ENCODE peak calls at places on chromosomes 13 and 19, in five cellular contexts. X is left ventricle myocardium inferior, J is neural progenitor cell, A is A549, O is ascending aorta. T is an unnamed sample.

GRCh38 chr19:16328824-16329482 is 4.3 kb downstream of the KLF2 start:
- DNase-seq in X (no peak), J (no peak), A (no peak), O (no peak), T (no peak)

GRCh38 chr19:39327990-39328705 is 7.5 kb upstream of the LRFN1 start:
- DNase-seq in X (peak; percentile 82), J (peak; percentile 93), A (peak; percentile 97), O (peak; percentile 90), T (peak; percentile 89)

GRCh38 chr19:47152632-47153031 is 22.0 kb downstream of the SAE1 start:
- DNase-seq in X (no peak), J (no peak), A (no peak), O (no peak), T (no peak)

GRCh38 chr13:113115363-113116205 is 7.0 kb upstream of the F10 start:
- DNase-seq in X (no peak), J (no peak), A (no peak), O (peak; percentile 55), T (no peak)

GRCh38 chr13:22877421-22877820 is 303.4 kb upstream of the SGCG start:
- DNase-seq in X (no peak), J (no peak), A (no peak), O (no peak), T (no peak)

GRCh38 chr19:41912899-41913475 is 15.3 kb downstream of the ERFL start:
- DNase-seq in X (no peak), J (peak; percentile 51), A (no peak), O (no peak), T (no peak)

GRCh38 chr19:40908981-40909380 is 26.9 kb upstream of the CYP2A7 start:
- DNase-seq in X (no peak), J (no peak), A (no peak), O (no peak), T (no peak)

GRCh38 chr13:50474094-50474654 is 369.3 kb downstream of the DLEU7 start:
- DNase-seq in X (no peak), J (no peak), A (no peak), O (no peak), T (no peak)

GRCh38 chr19:28585796-28586195 is 627.2 kb downstream of the UQCRFS1 start:
- DNase-seq in X (no peak), J (no peak), A (no peak), O (no peak), T (no peak)

GRCh38 chr13:37139356-37139755 is 33.9 kb upstream of the CSNK1A1L start:
- DNase-seq in X (no peak), J (no peak), A (no peak), O (no peak), T (no peak)

GRCh38 chr19:35061583-35062373 is 20.3 kb downstream of the HPN start:
- DNase-seq in X (no peak), J (no peak), A (no peak), O (no peak), T (peak; percentile 64)

GRCh38 chr19:15444505-15445226 is 5.1 kb downstream of the WIZ start:
- DNase-seq in X (no peak), J (no peak), A (no peak), O (peak; percentile 77), T (peak; percentile 82)

GRCh38 chr13:95926231-95926630 is 127.0 kb downstream of the UGGT2 start:
- DNase-seq in X (no peak), J (no peak), A (no peak), O (no peak), T (no peak)

GRCh38 chr13:109971006-109971744 is 184.8 kb upstream of the IRS2 start:
- DNase-seq in X (peak; percentile 42), J (no peak), A (no peak), O (no peak), T (no peak)

GRCh38 chr19:5308471-5309437 is 31.9 kb downstream of the PTPRS start:
- DNase-seq in X (peak; percentile 42), J (no peak), A (no peak), O (peak; percentile 88), T (no peak)

GRCh38 chr19:54317965-54318240 is 4.9 kb upstream of the LILRA5 start:
- DNase-seq in X (no peak), J (no peak), A (no peak), O (no peak), T (no peak)

GRCh38 chr19:33268162-33268991 is 34.0 kb downstream of the CEBPA start:
- DNase-seq in X (no peak), J (no peak), A (no peak), O (no peak), T (peak; percentile 50)

GRCh38 chr19:38135150-38135998 is 88.6 kb downstream of the DPF1 start:
- DNase-seq in X (no peak), J (peak; percentile 26), A (no peak), O (no peak), T (no peak)

GRCh38 chr13:51770160-51770559 is 33.8 kb downstream of the DHRS12 start:
- DNase-seq in X (no peak), J (no peak), A (no peak), O (no peak), T (no peak)

GRCh38 chr19:47305309-47305751 is 4.3 kb upstream of the C5AR1 start:
- DNase-seq in X (peak; percentile 66), J (peak; percentile 74), A (peak; percentile 86), O (peak; percentile 90), T (peak; percentile 78)

GRCh38 chr13:59247166-59247565 is 916.6 kb downstream of the DIAPH3 start:
- DNase-seq in X (peak; percentile 50), J (no peak), A (no peak), O (no peak), T (peak; percentile 23)

GRCh38 chr19:34226036-34226435 is 28.3 kb upstream of the GARRE1 start:
- DNase-seq in X (no peak), J (no peak), A (no peak), O (no peak), T (no peak)

GRCh38 chr19:44623080-44623479 is 9.7 kb downstream of the IGSF23 start:
- DNase-seq in X (no peak), J (no peak), A (no peak), O (no peak), T (no peak)

GRCh38 chr13:24456396-24456795 is 56.2 kb downstream of the PARP4 start:
- DNase-seq in X (no peak), J (no peak), A (no peak), O (no peak), T (no peak)
- H3K27ac ChIP-seq in X (no peak overlapping the region), J (no peak overlapping the region), A (no peak overlapping the region), O (no peak overlapping the region), T (no peak overlapping the region)

DNA sequence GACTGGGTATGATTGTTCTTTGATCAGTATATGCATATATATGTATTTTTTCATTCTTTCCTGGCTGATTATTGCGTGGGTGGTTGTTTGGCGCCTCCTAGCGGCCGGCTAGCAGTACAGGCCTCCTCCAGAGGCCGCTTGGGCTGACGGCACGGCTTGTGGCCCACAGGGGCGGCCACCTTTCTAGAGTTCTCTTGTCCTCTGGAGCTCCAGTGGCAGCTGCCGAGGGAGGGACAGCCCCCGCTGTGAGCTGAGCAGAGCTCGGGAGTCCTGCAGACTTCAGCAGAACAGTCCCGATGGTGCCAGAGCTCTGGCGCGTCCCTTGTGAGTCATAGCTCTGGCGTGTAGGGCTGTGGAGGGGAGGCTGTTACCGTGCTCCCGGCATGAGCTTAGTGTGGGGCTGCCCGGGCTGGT is 22.5 kb upstream of the ZNF429 start:
- DNase-seq in X (peak; percentile 63), J (peak; percentile 26), A (no peak), O (peak; percentile 88), T (peak; percentile 77)
- TF ChIP-seq CTCF in X (peak; percentile 88), J (peak; percentile 60), A (no peak), O (peak; percentile 76), T (peak; percentile 63)

GRCh38 chr13:31310356-31310755 is 110.6 kb downstream of the B3GLCT start:
- DNase-seq in X (no peak), J (no peak), A (no peak), O (no peak), T (no peak)
- H3K9me3 ChIP-seq in X (peaks cover 30% of the 10 kb centered on the region), J (peaks cover 11% of the 10 kb centered on the region), A (peaks cover 10% of the 10 kb centered on the region), O (peaks cover 16% of the 10 kb centered on the region), T (no peaks in the 10 kb centered on the region)

DNA sequence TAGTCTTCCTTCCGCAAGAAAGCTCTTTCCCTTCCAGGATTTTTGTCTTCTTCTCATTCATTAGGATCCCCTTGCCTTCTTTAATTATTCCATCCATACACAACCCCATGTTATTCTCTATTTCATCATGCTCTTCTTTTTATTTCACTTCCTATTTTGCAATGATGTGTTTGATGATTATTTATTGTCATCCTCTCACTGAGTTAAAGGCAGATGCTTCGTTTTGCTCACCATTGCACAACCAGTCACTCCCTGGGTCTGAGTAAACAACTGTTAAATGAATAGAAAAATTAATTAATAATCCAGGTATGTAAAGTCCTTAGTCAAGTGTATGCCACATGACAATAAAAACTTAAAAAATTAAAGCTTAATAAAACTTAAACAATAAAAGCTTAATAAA is 397.3 kb downstream of the SPRY2 start:
- DNase-seq in X (no peak), J (no peak), A (no peak), O (no peak), T (no peak)
- H3K27ac ChIP-seq in X (no peak overlapping the region), J (no peak overlapping the region), A (no peak overlapping the region), O (no peak overlapping the region), T (no peak overlapping the region)

DNA sequence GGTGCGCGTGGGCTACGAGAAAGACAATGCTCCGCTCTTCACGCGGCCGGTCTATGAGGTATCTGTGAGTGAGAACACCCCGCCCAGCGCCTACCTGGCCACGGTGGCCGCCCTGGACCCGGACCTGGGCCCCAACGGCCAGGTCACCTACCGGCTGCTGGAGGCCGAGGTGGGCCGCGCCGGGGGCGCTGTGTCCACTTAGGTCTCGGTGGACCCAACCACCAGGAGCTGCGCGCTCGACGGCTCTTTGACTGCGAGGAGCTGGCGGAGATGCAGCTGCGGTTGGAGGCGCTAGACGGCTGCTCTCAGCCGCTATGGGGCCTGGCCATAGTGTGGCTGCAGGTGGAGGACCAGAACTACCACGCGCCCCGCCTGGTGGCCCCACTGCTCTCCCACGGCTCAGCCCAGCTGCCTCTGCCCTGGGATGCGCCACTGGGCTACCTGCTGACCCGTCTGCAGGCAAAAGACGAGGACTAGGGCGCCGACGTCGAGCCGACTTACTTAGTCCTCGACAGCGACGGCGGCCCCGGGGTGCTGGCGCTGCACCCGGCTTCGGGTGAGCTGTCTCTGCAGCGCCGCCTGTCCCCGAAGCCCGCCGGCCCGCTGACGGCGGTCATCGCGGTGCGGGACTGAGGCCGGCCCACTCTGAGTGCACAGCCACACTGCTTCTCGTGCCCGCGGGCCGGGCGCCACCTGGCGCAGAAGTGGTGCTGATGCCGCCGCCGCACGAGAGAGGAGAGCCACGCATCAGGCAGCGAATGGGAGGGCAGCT is 173.0 kb downstream of the OLFM4 start:
- DNase-seq in X (peak; percentile 14), J (peak; percentile 77), A (no peak), O (no peak), T (peak; percentile 43)
- TF ChIP-seq CTCF in X (peak; percentile 20), J (peak; percentile 62), A (no peak), O (no peak), T (no peak)

DNA sequence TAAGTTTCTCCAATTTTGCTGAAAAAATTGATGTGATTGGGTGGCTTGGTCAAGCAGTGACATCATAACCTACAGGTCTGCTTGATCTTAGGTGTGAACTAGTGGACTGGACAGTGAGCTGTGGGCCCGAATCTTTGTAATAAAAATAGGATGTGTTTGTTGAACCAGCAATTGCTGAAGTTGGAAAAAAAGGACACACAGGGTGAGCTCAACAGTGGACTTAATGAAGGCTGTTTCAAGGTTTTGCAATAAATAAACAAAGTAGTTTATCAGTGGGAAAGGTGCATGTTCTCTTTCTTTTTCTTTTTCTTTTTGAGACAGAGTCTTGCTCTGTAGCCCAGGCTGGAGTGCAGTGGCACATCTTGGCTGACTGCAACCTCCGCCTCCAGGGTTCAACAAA is 30.3 kb upstream of the ZNF726 start:
- DNase-seq in X (no peak), J (no peak), A (no peak), O (no peak), T (no peak)
- H3K9me3 ChIP-seq in X (peaks cover 38% of the 10 kb centered on the region), J (peaks cover 6% of the 10 kb centered on the region), A (peaks cover 36% of the 10 kb centered on the region), O (no peaks in the 10 kb centered on the region), T (no peaks in the 10 kb centered on the region)